ENCODE peak calls at places on chromosomes 1 and 21, in six cellular contexts. O is neural progenitor cell, A is HepG2, M is astrocyte of the cerebellum, Z is IMR-90, B is tibial artery. H is an unnamed sample.

GRCh38 chr1:243946946-243947345 is 96.9 kb upstream of the AKT3 start:
- DNase-seq in M (no peak), Z (no peak), A (no peak), B (no peak), O (peak; percentile 59), H (no peak)

GRCh38 chr1:156233421-156234127 is 8.4 kb upstream of the BGLAP start:
- DNase-seq in A (no peak), Z (peak; percentile 88), B (no peak), O (no peak), M (peak; percentile 70), H (no peak)

GRCh38 chr1:94247146-94248094 is 10.0 kb upstream of the ARHGAP29 start:
- DNase-seq in M (no peak), A (peak; percentile 57), B (peak; percentile 70), Z (peak; percentile 36), O (peak; percentile 96), H (no peak)

GRCh38 chr1:38719880-38720279 is 139.7 kb downstream of the RRAGC start:
- DNase-seq in M (no peak), O (no peak), B (no peak), A (no peak), Z (no peak), H (no peak)

GRCh38 chr1:219416598-219417238 is 196.2 kb downstream of the ZC3H11B start:
- DNase-seq in M (no peak), A (peak; percentile 47), O (peak; percentile 58), B (peak; percentile 54), Z (peak; percentile 50), H (no peak)

GRCh38 chr1:53410100-53410541 is 49.1 kb upstream of the DMRTB1 start:
- DNase-seq in O (no peak), Z (peak; percentile 47), B (no peak), A (no peak), M (no peak), H (no peak)

GRCh38 chr21:41364308-41364707 is 2.5 kb downstream of the MX2 start:
- DNase-seq in M (no peak), A (no peak), B (no peak), Z (no peak), O (no peak), H (no peak)

GRCh38 chr1:98044071-98044697 is 123.3 kb upstream of the DPYD start:
- DNase-seq in B (no peak), Z (no peak), M (no peak), O (no peak), A (no peak), H (no peak)

GRCh38 chr1:54335396-54336056 is 70.7 kb downstream of the SSBP3 start:
- DNase-seq in Z (peak; percentile 95), A (no peak), B (peak; percentile 78), M (peak; percentile 67), O (no peak), H (peak; percentile 57)

GRCh38 chr1:109770331-109771095 is 6.8 kb upstream of the EPS8L3 start:
- DNase-seq in M (no peak), O (no peak), Z (no peak), A (no peak), B (no peak), H (no peak)

DNA sequence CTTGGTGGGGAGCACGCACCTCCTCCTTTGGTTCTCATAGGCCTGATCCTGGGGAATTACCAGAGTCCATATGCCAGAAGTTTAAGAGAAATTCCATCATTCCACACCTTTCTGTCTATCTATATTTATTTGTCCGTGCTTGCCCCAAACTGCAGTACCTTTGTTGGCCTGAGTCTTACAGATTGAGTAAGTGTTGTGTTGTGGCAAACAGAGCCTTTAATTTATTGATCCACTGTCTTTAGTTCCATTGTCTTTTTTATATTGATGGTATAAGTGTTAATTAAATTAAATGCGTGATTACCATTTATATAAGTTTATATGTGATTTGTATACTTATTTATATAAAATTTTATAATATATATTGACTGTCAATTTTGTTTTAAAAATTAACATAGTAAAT is 4.9 kb downstream of the SH3BGR start:
- DNase-seq in M (no peak), A (peak; percentile 14), B (no peak), Z (no peak), O (peak; percentile 22), H (no peak)
- TF ChIP-seq CTCF in M (peak; percentile 26), A (no peak), B (peak; percentile 8), Z (no peak), O (peak; percentile 26), H (peak; percentile 28)

DNA sequence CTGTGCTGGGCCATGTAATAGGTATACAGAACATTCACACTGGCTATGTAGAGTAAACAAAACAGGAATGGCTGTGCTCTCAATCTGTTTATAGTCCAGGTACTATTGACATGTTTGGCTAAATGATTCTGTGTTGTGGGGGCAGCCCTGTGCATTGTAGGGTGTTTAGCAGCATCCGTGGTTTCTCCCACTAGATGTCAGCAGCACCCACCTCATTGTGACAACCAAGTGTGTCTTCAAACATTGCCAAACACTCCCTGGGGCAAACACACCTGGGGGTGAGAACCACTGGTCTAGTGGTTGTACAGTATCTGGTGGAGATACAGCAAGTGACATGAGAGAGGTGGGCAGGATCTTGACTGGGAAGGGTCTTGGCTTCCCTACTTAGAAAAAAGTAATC is 80.4 kb upstream of the SPATA6 start:
- DNase-seq in B (no peak), O (peak; percentile 36), A (peak; percentile 11), M (no peak), Z (no peak), H (no peak)
- TF ChIP-seq CTCF in B (no peak), O (peak; percentile 49), A (peak; percentile 65), M (peak; percentile 27), Z (peak; percentile 5), H (peak; percentile 68)

GRCh38 chr1:153384996-153385580 is 5.8 kb downstream of the S100A8 start:
- DNase-seq in B (no peak), A (no peak), M (no peak), Z (no peak), O (no peak), H (no peak)

GRCh38 chr1:153386500-153386901 is 4.4 kb downstream of the S100A8 start:
- DNase-seq in B (peak; percentile 76), Z (no peak), O (no peak), M (no peak), A (no peak), H (no peak)

GRCh38 chr1:153379591-153379990 is 4.2 kb upstream of the S100A12 start:
- DNase-seq in O (no peak), A (no peak), M (no peak), Z (no peak), B (no peak), H (no peak)

GRCh38 chr1:153375511-153375910 is at the start of gene S100A12:
- DNase-seq in B (no peak), M (peak; percentile 24), O (no peak), Z (peak; percentile 70), A (no peak), H (peak; percentile 95)

DNA sequence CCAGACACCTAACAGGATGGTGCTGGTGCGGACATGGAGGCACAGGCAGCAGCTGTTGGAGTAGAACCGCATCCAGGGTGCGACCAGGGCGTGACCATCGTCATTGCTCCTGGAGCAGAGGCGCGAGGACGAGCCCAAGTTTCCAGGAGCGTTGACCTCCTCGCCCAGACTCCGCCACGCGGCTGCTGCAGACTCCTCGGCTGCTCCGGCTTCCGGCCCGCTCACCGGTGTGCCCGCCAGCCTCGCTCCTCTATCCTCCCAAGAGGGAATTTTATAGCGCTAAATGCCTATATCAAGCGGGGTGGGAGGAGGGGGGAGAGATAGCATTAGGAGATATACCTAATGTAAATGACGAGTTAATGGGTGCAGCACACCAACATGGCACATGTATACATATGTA is 5.3 kb upstream of the S100A12 start:
- DNase-seq in M (no peak), A (no peak), Z (no peak), O (no peak), B (no peak), H (no peak)
- TF ChIP-seq CTCF in M (no peak), A (no peak), Z (no peak), O (no peak), B (no peak), H (no peak)

DNA sequence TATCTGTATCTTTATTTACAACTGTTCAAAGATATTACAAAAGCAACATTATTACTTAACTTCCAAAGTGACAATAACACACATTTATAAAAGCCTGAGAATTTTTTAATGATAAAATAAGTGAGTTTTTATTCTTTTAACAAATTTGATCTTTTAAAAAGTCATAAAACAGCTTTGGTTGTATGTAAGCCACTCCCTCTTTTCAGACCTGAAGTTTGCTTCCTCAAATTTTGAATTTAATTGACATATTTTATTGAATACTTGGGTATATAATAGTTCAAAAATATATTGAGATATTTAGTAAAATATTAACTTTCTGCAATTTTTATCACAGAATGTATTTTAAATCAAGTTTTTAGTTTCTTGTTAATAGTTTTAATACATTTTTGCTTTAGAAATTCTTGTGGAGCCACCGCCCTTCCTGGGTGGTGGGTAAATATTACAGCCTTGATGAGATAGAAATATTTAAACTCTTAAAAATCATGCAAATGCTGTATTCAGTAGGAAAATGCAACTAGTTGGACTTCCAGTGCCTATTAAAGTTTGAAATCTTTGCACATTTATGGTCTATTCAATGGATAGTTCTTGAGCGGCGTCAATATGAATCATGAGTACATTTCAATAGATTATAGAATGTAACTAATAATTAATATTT is 868 bp downstream of the PTPRC start:
- DNase-seq in B (no peak), Z (no peak), O (no peak), A (no peak), M (no peak), H (no peak)
- TF ChIP-seq CTCF in B (no peak), Z (no peak), O (no peak), A (no peak), M (no peak), H (no peak)

GRCh38 chr1:48678684-48679083 is 98.0 kb downstream of the BEND5 start:
- DNase-seq in B (no peak), M (no peak), O (no peak), A (no peak), Z (no peak), H (no peak)
- TF ChIP-seq CTCF in B (no peak), M (no peak), O (no peak), A (no peak), Z (no peak), H (no peak)

GRCh38 chr21:42541174-42541573 is 27.5 kb downstream of the SLC37A1 start:
- DNase-seq in O (no peak), A (no peak), Z (no peak), M (no peak), B (no peak), H (no peak)

GRCh38 chr21:42539342-42539741 is 25.7 kb downstream of the SLC37A1 start:
- DNase-seq in A (no peak), Z (no peak), O (no peak), B (no peak), M (no peak), H (no peak)

GRCh38 chr21:42540396-42540795 is 26.7 kb downstream of the SLC37A1 start:
- DNase-seq in B (no peak), M (no peak), A (no peak), O (no peak), Z (no peak), H (no peak)

GRCh38 chr21:42538479-42539275 is 25.0 kb downstream of the SLC37A1 start:
- DNase-seq in O (no peak), M (no peak), Z (no peak), A (no peak), B (no peak), H (no peak)

GRCh38 chr21:42539931-42540343 is 26.3 kb downstream of the SLC37A1 start:
- DNase-seq in O (peak; percentile 64), A (no peak), B (no peak), M (no peak), Z (no peak), H (no peak)
- TF ChIP-seq CTCF in O (peak; percentile 63), A (peak; percentile 61), B (no peak), M (no peak), Z (peak; percentile 9), H (peak; percentile 28)

GRCh38 chr1:73998348-73998959 is 199.5 kb downstream of the LRRIQ3 start:
- DNase-seq in Z (peak; percentile 32), B (no peak), A (peak; percentile 17), O (peak; percentile 42), M (peak; percentile 26), H (no peak)
- TF ChIP-seq CTCF in Z (peak; percentile 45), B (no peak), A (peak; percentile 55), O (peak; percentile 69), M (peak; percentile 25), H (peak; percentile 59)

GRCh38 chr1:3413975-3414710 is 40.3 kb upstream of the ARHGEF16 start:
- DNase-seq in M (no peak), Z (no peak), B (no peak), A (no peak), O (no peak), H (no peak)
- TF ChIP-seq CTCF in M (peak; percentile 5), Z (no peak), B (no peak), A (no peak), O (peak; percentile 22), H (peak; percentile 7)

H was measured in epithelial cell of proximal tubule.